ENCODE peak calls at places on chromosomes 11 and 22, in four cellular contexts. One of them, this sample, is unnamed.

GRCh38 chr22:45785458-45785857 is 113.8 kb downstream of the ATXN10 start:
- DNase-seq in tibial nerve: no peak
- DNase-seq in GM23338: no peak
- DNase-seq in HFF-Myc: no peak
- DNase-seq in this sample: no peak

GRCh38 chr22:30324008-30324730 is 2.6 kb downstream of the TBC1D10A start:
- DNase-seq in tibial nerve: no peak
- DNase-seq in GM23338: no peak
- DNase-seq in HFF-Myc: no peak
- DNase-seq in this sample: no peak

GRCh38 chr11:94501522-94501921 is 7.7 kb downstream of the ANKRD49 start:
- DNase-seq in tibial nerve: no peak
- DNase-seq in GM23338: peak
- DNase-seq in HFF-Myc: no peak
- DNase-seq in this sample: no peak

GRCh38 chr22:45565973-45566372 is 63.3 kb downstream of the FBLN1 start:
- DNase-seq in tibial nerve: no peak
- DNase-seq in GM23338: peak
- DNase-seq in HFF-Myc: no peak
- DNase-seq in this sample: no peak

GRCh38 chr11:68650801-68651200 is 33.5 kb upstream of the GAL start:
- DNase-seq in tibial nerve: no peak
- DNase-seq in GM23338: no peak
- DNase-seq in HFF-Myc: no peak
- DNase-seq in this sample: no peak

GRCh38 chr11:117941163-117941707 is 12.0 kb upstream of the TMPRSS13 start:
- DNase-seq in tibial nerve: no peak
- DNase-seq in GM23338: no peak
- DNase-seq in HFF-Myc: no peak
- DNase-seq in this sample: no peak

GRCh38 chr11:18384157-18384641 is 10.2 kb upstream of the LDHA start:
- DNase-seq in tibial nerve: peak
- DNase-seq in GM23338: no peak
- DNase-seq in HFF-Myc: peak
- DNase-seq in this sample: no peak

GRCh38 chr22:32606181-32606580 is 131.6 kb downstream of the FBXO7 start:
- DNase-seq in tibial nerve: no peak
- DNase-seq in GM23338: no peak
- DNase-seq in HFF-Myc: no peak
- DNase-seq in this sample: no peak

GRCh38 chr11:65445604-65446445 is 23.2 kb downstream of the NEAT1 start:
- DNase-seq in tibial nerve: no peak
- DNase-seq in GM23338: no peak
- DNase-seq in HFF-Myc: no peak
- DNase-seq in this sample: no peak

GRCh38 chr22:42697542-42698013 is 23.1 kb downstream of the A4GALT start:
- DNase-seq in tibial nerve: peak
- DNase-seq in GM23338: no peak
- DNase-seq in HFF-Myc: peak
- DNase-seq in this sample: no peak

GRCh38 chr11:12064136-12064953 is 46.0 kb upstream of the MICAL2 start:
- DNase-seq in tibial nerve: no peak
- DNase-seq in GM23338: no peak
- DNase-seq in HFF-Myc: no peak
- DNase-seq in this sample: no peak

GRCh38 chr11:14118047-14118446 is 155.5 kb downstream of the SPON1 start:
- DNase-seq in tibial nerve: no peak
- DNase-seq in GM23338: no peak
- DNase-seq in HFF-Myc: no peak
- DNase-seq in this sample: no peak

GRCh38 chr11:78397398-78397797 is 20.2 kb downstream of the GAB2 start:
- DNase-seq in tibial nerve: no peak
- DNase-seq in GM23338: no peak
- DNase-seq in HFF-Myc: no peak
- DNase-seq in this sample: no peak

GRCh38 chr22:46021577-46021976 is 44.6 kb upstream of the WNT7B start:
- DNase-seq in tibial nerve: no peak
- DNase-seq in GM23338: no peak
- DNase-seq in HFF-Myc: no peak
- DNase-seq in this sample: no peak

GRCh38 chr11:13315517-13316432 is 38.2 kb downstream of the BMAL1 start:
- DNase-seq in tibial nerve: no peak
- DNase-seq in GM23338: no peak
- DNase-seq in HFF-Myc: no peak
- DNase-seq in this sample: no peak

GRCh38 chr11:112128483-112129121 is 35.3 kb downstream of the IL18 start:
- DNase-seq in tibial nerve: peak
- DNase-seq in GM23338: no peak
- DNase-seq in HFF-Myc: peak
- DNase-seq in this sample: peak

GRCh38 chr22:45763236-45763624 is 91.6 kb downstream of the ATXN10 start:
- DNase-seq in tibial nerve: no peak
- DNase-seq in GM23338: peak
- DNase-seq in HFF-Myc: no peak
- DNase-seq in this sample: no peak

GRCh38 chr11:130162733-130163132 is 3.2 kb downstream of the ST14 start:
- DNase-seq in tibial nerve: no peak
- DNase-seq in GM23338: no peak
- DNase-seq in HFF-Myc: no peak
- DNase-seq in this sample: no peak

GRCh38 chr11:119258180-119258579 is 52.0 kb downstream of the CBL start:
- DNase-seq in tibial nerve: no peak
- DNase-seq in GM23338: peak
- DNase-seq in HFF-Myc: no peak
- DNase-seq in this sample: no peak

GRCh38 chr11:10778217-10778970 is 27.3 kb downstream of the CTR9 start:
- DNase-seq in tibial nerve: peak
- DNase-seq in GM23338: no peak
- DNase-seq in HFF-Myc: no peak
- DNase-seq in this sample: no peak

GRCh38 chr22:40346178-40347064 is at the start of gene ADSL:
- DNase-seq in tibial nerve: peak
- DNase-seq in GM23338: peak
- DNase-seq in HFF-Myc: peak
- DNase-seq in this sample: peak
- TF ChIP-seq CTCF in tibial nerve: no peak
- TF ChIP-seq CTCF in GM23338: no peak
- TF ChIP-seq CTCF in HFF-Myc: no peak
- TF ChIP-seq CTCF in this sample: no peak

DNA sequence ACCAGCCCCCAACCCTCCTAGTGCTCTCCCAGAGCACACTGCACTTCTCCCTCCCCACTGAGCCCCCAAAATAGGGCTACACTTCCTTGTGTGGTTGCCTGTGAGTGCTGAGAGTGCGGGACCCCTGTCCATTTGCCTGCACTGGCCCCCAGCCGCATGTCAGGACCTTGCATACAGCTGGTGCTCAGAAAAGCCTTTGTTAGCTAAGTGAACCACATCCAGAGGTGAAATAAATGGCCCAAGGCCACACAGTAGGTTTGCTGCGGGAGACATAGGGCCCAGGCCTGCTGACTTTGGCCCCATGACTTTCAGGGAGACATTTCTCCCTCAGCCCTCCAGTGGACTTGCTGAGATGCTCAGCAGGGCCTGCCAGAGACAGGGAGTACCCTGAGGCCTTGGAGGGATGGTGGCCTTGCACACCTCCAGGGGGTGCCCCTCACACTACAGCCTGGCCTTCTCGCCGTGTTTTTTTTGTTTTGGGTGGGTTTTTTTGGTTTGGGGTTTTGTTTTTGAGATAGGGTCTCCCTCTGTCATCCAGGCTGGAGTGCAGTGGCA is 10.2 kb downstream of the SSTR3 start:
- DNase-seq in tibial nerve: no peak
- DNase-seq in GM23338: no peak
- DNase-seq in HFF-Myc: no peak
- DNase-seq in this sample: no peak
- TF ChIP-seq CTCF in tibial nerve: no peak
- TF ChIP-seq CTCF in GM23338: peak
- TF ChIP-seq CTCF in HFF-Myc: no peak
- TF ChIP-seq CTCF in this sample: no peak

GRCh38 chr22:20180245-20180630 is 29.4 kb upstream of the CCDC188 start:
- DNase-seq in tibial nerve: no peak
- DNase-seq in GM23338: peak
- DNase-seq in HFF-Myc: no peak
- DNase-seq in this sample: no peak
- TF ChIP-seq CTCF in tibial nerve: no peak
- TF ChIP-seq CTCF in GM23338: peak
- TF ChIP-seq CTCF in HFF-Myc: peak
- TF ChIP-seq CTCF in this sample: no peak

GRCh38 chr11:63274776-63275175 is 31.4 kb upstream of the SLC22A25 start:
- DNase-seq in tibial nerve: no peak
- DNase-seq in GM23338: peak
- DNase-seq in HFF-Myc: no peak
- DNase-seq in this sample: no peak

GRCh38 chr11:63273685-63274084 is 30.3 kb upstream of the SLC22A25 start:
- DNase-seq in tibial nerve: no peak
- DNase-seq in GM23338: no peak
- DNase-seq in HFF-Myc: no peak
- DNase-seq in this sample: no peak

GRCh38 chr11:63282579-63282978 is 39.2 kb upstream of the SLC22A25 start:
- DNase-seq in tibial nerve: no peak
- DNase-seq in GM23338: no peak
- DNase-seq in HFF-Myc: no peak
- DNase-seq in this sample: no peak

GRCh38 chr11:63280920-63281319 is 37.5 kb upstream of the SLC22A25 start:
- DNase-seq in tibial nerve: no peak
- DNase-seq in GM23338: no peak
- DNase-seq in HFF-Myc: no peak
- DNase-seq in this sample: no peak

GRCh38 chr11:63277345-63277943 is 34.0 kb upstream of the SLC22A25 start:
- DNase-seq in tibial nerve: no peak
- DNase-seq in GM23338: peak
- DNase-seq in HFF-Myc: no peak
- DNase-seq in this sample: no peak
- TF ChIP-seq CTCF in tibial nerve: no peak
- TF ChIP-seq CTCF in GM23338: peak
- TF ChIP-seq CTCF in HFF-Myc: no peak
- TF ChIP-seq CTCF in this sample: no peak

GRCh38 chr22:44067033-44067432 is 42.9 kb downstream of the PARVB start:
- DNase-seq in tibial nerve: no peak
- DNase-seq in GM23338: no peak
- DNase-seq in HFF-Myc: no peak
- DNase-seq in this sample: no peak
- TF ChIP-seq CTCF in tibial nerve: no peak
- TF ChIP-seq CTCF in GM23338: peak
- TF ChIP-seq CTCF in HFF-Myc: no peak
- TF ChIP-seq CTCF in this sample: no peak

DNA sequence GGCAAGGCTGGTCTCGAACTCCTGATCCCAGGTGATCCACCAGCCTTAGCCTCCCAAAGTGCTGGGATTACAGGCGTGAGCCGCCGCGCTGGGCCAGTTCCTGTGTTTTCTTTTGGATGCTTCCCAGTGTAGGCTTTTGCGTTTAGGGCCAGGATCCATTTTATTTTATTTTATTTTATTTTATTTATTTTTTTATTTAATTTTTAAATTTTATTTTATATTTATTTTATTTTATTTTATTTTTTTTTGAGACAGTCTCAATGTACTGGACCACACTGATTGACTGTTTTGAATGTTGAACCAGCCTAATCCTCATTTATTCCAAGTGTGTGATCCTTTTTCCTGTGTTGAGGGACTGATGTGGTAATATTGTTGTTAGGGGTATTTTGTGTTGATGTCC is 8.4 kb downstream of the EPS8L2 start:
- DNase-seq in tibial nerve: no peak
- DNase-seq in GM23338: no peak
- DNase-seq in HFF-Myc: no peak
- DNase-seq in this sample: no peak
- TF ChIP-seq CTCF in tibial nerve: no peak
- TF ChIP-seq CTCF in GM23338: no peak
- TF ChIP-seq CTCF in HFF-Myc: no peak
- TF ChIP-seq CTCF in this sample: no peak

DNA sequence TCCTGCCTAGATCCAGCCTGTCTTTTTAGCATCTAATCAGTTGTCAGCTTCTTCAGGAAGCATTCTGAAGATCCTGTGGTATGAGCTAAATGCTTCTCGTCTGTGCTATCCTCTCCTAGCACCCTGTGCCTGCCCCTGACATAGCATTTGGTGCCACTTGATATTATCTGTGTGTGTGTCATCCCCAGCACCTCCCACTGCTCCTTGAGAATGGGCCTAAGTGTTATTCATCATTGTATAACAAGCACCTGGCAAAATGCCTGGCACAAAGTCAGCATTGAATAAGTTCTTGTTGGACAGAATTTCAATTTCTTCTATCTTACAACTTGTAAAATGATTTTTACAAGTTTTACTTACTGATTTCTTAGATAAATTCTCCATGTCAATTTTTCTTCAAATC is 28.1 kb upstream of the OLFML1 start:
- DNase-seq in tibial nerve: no peak
- DNase-seq in GM23338: no peak
- DNase-seq in HFF-Myc: no peak
- DNase-seq in this sample: no peak
- TF ChIP-seq CTCF in tibial nerve: no peak
- TF ChIP-seq CTCF in GM23338: no peak
- TF ChIP-seq CTCF in HFF-Myc: no peak
- TF ChIP-seq CTCF in this sample: no peak

This sample was measured in omental fat pad.